ENCODE peak calls at places on chromosomes 13 and 19, in six cellular contexts. P is aorta, K is RWPE1, C is left ventricle myocardium superior, X is type B pancreatic cell, N is activated T-helper 1 cell treated with Interleukin-2 at 50 U/mL for 16 hours. J is an unnamed sample.

GRCh38 chr19:41307954-41308449 is 2.0 kb upstream of the CCDC97 start:
- DNase-seq in P (peak), K (no peak), C (no peak), X (no peak), N (no peak), J (no peak)

GRCh38 chr13:48817166-48817802 is 158.4 kb upstream of the FNDC3A start:
- DNase-seq in P (no peak), K (no peak), C (no peak), X (no peak), N (no peak), J (no peak)

GRCh38 chr13:19737844-19738557 is 44.7 kb downstream of the PSPC1 start:
- DNase-seq in P (no peak), K (no peak), C (no peak), X (no peak), N (no peak), J (no peak)

GRCh38 chr19:47187797-47188196 is 43.2 kb downstream of the BBC3 start:
- DNase-seq in P (no peak), K (no peak), C (no peak), X (no peak), N (no peak), J (no peak)

GRCh38 chr13:52665325-52665724 is 12.7 kb downstream of the SUGT1 start:
- DNase-seq in P (no peak), K (peak), C (no peak), X (no peak), N (no peak), J (no peak)

GRCh38 chr13:80618777-80619176 is 277.9 kb upstream of the SPRY2 start:
- DNase-seq in P (no peak), K (no peak), C (no peak), X (no peak), N (no peak), J (no peak)

GRCh38 chr13:113052971-113053370 is 52.6 kb upstream of the F7 start:
- DNase-seq in P (peak), K (no peak), C (peak), X (no peak), N (no peak), J (no peak)

GRCh38 chr13:108342369-108343289 is 73.1 kb downstream of the TNFSF13B start:
- DNase-seq in P (no peak), K (peak), C (no peak), X (no peak), N (no peak), J (no peak)

GRCh38 chr19:47725759-47726401 is 12.7 kb downstream of the EHD2 start:
- DNase-seq in P (no peak), K (peak), C (no peak), X (no peak), N (no peak), J (no peak)

GRCh38 chr19:39966617-39967016 is 4.3 kb upstream of the PSMC4 start:
- DNase-seq in P (no peak), K (no peak), C (no peak), X (no peak), N (no peak), J (no peak)

GRCh38 chr13:112721198-112722104 is 31.6 kb downstream of the ATP11A start:
- DNase-seq in P (no peak), K (no peak), C (peak), X (no peak), N (no peak), J (no peak)

GRCh38 chr13:35741657-35742056 is 265.2 kb upstream of the MAB21L1 start:
- DNase-seq in P (no peak), K (no peak), C (no peak), X (no peak), N (no peak), J (no peak)

J was measured in AG04449.